ENCODE peak calls at places on chromosomes 4 and X, in four cellular contexts. A, N, Z and V are unnamed samples.

GRCh38 chrX:40501456-40501855 is 79.3 kb upstream of the ATP6AP2 start:
- DNase-seq in A (no peak), N (no peak), Z (no peak), V (no peak)

GRCh38 chr4:26936284-26937065 is 75.8 kb downstream of the STIM2 start:
- DNase-seq in A (peak), N (no peak), Z (no peak), V (no peak)

GRCh38 chrX:30023451-30023850 is 191.9 kb upstream of the MAGEB2 start:
- DNase-seq in A (no peak), N (no peak), Z (no peak), V (no peak)

GRCh38 chr4:71063711-71064110 is 70.3 kb downstream of the DCK start:
- DNase-seq in A (no peak), N (no peak), Z (no peak), V (no peak)

GRCh38 chr4:100348472-100348871 is 158.2 kb upstream of the DDIT4L start:
- DNase-seq in A (no peak), N (no peak), Z (no peak), V (no peak)

GRCh38 chr4:129422277-129422676 is 326.3 kb downstream of the C4orf33 start:
- DNase-seq in A (no peak), N (no peak), Z (no peak), V (no peak)

GRCh38 chr4:185534850-185535761 is at the start of gene PDLIM3:
- DNase-seq in A (no peak), N (peak), Z (no peak), V (no peak)

GRCh38 chrX:70485466-70485865 is 40.8 kb downstream of the DLG3 start:
- DNase-seq in A (peak), N (no peak), Z (no peak), V (no peak)

GRCh38 chrX:123859409-123859827 is 435 bp upstream of the XIAP start:
- DNase-seq in A (peak), N (no peak), Z (no peak), V (no peak)

GRCh38 chr4:67087897-67088296 is 457.4 kb downstream of the CENPC start:
- DNase-seq in A (peak), N (no peak), Z (no peak), V (no peak)

GRCh38 chr4:112532267-112532666 is 16.3 kb upstream of the NEUROG2 start:
- DNase-seq in A (no peak), N (no peak), Z (no peak), V (no peak)